ENCODE peak calls at places on chromosomes 4 and X, in six cellular contexts. L is fibroblast of mammary gland, N is hepatocyte, S is uterus, G is breast epithelium, F is SK-N-SH. V is an unnamed sample.
A peak's percentile ranks its signal among the peaks of the same experiment; 100 is the strongest.

GRCh38 chrX:10072786-10073568 is 83.8 kb upstream of the CLCN4 start:
- DNase-seq in N (no peak), G (no peak), S (no peak), L (no peak), F (no peak), V (no peak)

GRCh38 chrX:16586371-16587112 is 63.4 kb upstream of the S100G start:
- DNase-seq in L (no peak), F (no peak), G (no peak), N (no peak), S (no peak), V (no peak)

GRCh38 chr4:75633846-75634245 is 3.5 kb upstream of the CDKL2 start:
- DNase-seq in N (no peak), G (no peak), L (peak; percentile 49), S (no peak), F (no peak), V (no peak)

GRCh38 chr4:121408-122084 is 2.8 kb upstream of the ZNF718 start:
- DNase-seq in L (no peak), G (no peak), S (no peak), N (peak; percentile 0), F (no peak), V (no peak)

GRCh38 chr4:19945501-19945900 is 306.2 kb upstream of the SLIT2 start:
- DNase-seq in N (no peak), L (no peak), G (no peak), F (no peak), S (no peak), V (no peak)

GRCh38 chrX:149453911-149454820 is 50.9 kb downstream of the IDS start:
- DNase-seq in S (no peak), G (no peak), F (no peak), L (peak; percentile 53), N (no peak), V (no peak)

GRCh38 chrX:22699591-22700091 is 300.1 kb upstream of the DDX53 start:
- DNase-seq in L (peak; percentile 69), F (no peak), S (no peak), N (no peak), G (no peak), V (no peak)

GRCh38 chr4:5636766-5637670 is 71.3 kb downstream of the EVC2 start:
- DNase-seq in S (no peak), F (no peak), G (no peak), L (no peak), N (no peak), V (no peak)

GRCh38 chr4:142406917-142407501 is 439.1 kb downstream of the INPP4B start:
- DNase-seq in F (no peak), S (no peak), N (no peak), G (no peak), L (no peak), V (no peak)

GRCh38 chr4:142407569-142407968 is 438.5 kb downstream of the INPP4B start:
- DNase-seq in F (no peak), S (no peak), G (no peak), N (no peak), L (peak; percentile 55), V (no peak)

GRCh38 chr4:142404191-142404611 is 441.9 kb downstream of the INPP4B start:
- DNase-seq in G (no peak), L (peak; percentile 85), N (no peak), F (no peak), S (peak; percentile 20), V (peak; percentile 3)

GRCh38 chr4:142405021-142405991 is 440.8 kb downstream of the INPP4B start:
- DNase-seq in F (no peak), G (no peak), L (peak; percentile 74), N (peak; percentile 59), S (peak; percentile 40), V (peak; percentile 2)

GRCh38 chr4:142406051-142406549 is 440.0 kb downstream of the INPP4B start:
- DNase-seq in L (no peak), N (peak; percentile 4), G (no peak), F (no peak), S (no peak), V (no peak)
- H3K4me3 ChIP-seq in L (no peak overlapping the region), N (no peak overlapping the region), G (no peak overlapping the region), F (peak overlapping the region; percentile 13), S (no peak overlapping the region), V (peak overlapping the region; percentile 81)

GRCh38 chrX:45765726-45766125 is 565.0 kb upstream of the DIPK2B start:
- DNase-seq in S (no peak), L (no peak), G (no peak), F (no peak), N (no peak), V (no peak)

GRCh38 chrX:45761920-45762319 is 561.2 kb upstream of the DIPK2B start:
- DNase-seq in L (no peak), F (no peak), S (no peak), N (no peak), G (no peak), V (no peak)

GRCh38 chrX:45767021-45767491 is 566.4 kb upstream of the DIPK2B start:
- DNase-seq in N (no peak), F (no peak), S (no peak), L (peak; percentile 55), G (no peak), V (no peak)

GRCh38 chrX:45762699-45763647 is 562.3 kb upstream of the DIPK2B start:
- DNase-seq in S (no peak), F (no peak), L (no peak), N (no peak), G (no peak), V (no peak)

GRCh38 chrX:45765281-45765680 is 564.6 kb upstream of the DIPK2B start:
- DNase-seq in N (no peak), S (no peak), G (no peak), L (no peak), F (no peak), V (no peak)
- H3K4me3 ChIP-seq in N (no peak overlapping the region), S (no peak overlapping the region), G (no peak overlapping the region), L (peak overlapping the region; percentile 83), F (peak overlapping the region; percentile 69), V (no peak overlapping the region)

GRCh38 chr4:112312610-112313239 is 15.6 kb downstream of the ALPK1 start:
- DNase-seq in F (no peak), L (no peak), G (no peak), N (no peak), S (no peak), V (no peak)
- H3K4me3 ChIP-seq in F (no peak overlapping the region), L (no peak overlapping the region), G (no peak overlapping the region), N (no peak overlapping the region), S (no peak overlapping the region), V (no peak overlapping the region)

DNA sequence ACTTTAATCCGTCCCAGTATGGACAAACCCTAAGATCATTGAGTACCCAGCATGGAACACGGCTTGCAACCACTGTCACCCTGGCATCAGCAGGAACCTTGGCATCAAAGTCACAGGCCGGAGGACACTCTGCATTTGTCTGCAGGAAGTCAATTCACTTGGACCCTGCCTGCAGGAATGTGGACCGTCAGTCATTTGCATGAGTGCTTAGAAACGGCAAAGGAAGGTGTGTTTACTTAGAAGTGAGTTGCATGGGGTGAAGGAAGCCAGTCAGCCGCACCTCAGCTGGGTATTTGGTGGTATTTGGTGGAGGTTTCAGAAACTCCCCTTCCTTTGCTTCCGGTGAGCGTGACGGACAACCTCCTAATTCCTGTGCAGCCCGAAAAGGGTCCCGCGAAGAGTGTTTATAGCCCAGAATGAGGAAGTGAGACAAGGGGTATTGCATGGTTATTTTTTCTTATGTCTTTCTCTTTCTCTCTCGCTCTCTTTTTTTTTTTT is 15.5 kb downstream of the P2RY8 start:
- DNase-seq in F (no peak), N (no peak), S (no peak), G (no peak), L (no peak), V (no peak)
- H3K4me3 ChIP-seq in F (no peak overlapping the region), N (no peak overlapping the region), S (no peak overlapping the region), G (no peak overlapping the region), L (no peak overlapping the region), V (no peak overlapping the region)

DNA sequence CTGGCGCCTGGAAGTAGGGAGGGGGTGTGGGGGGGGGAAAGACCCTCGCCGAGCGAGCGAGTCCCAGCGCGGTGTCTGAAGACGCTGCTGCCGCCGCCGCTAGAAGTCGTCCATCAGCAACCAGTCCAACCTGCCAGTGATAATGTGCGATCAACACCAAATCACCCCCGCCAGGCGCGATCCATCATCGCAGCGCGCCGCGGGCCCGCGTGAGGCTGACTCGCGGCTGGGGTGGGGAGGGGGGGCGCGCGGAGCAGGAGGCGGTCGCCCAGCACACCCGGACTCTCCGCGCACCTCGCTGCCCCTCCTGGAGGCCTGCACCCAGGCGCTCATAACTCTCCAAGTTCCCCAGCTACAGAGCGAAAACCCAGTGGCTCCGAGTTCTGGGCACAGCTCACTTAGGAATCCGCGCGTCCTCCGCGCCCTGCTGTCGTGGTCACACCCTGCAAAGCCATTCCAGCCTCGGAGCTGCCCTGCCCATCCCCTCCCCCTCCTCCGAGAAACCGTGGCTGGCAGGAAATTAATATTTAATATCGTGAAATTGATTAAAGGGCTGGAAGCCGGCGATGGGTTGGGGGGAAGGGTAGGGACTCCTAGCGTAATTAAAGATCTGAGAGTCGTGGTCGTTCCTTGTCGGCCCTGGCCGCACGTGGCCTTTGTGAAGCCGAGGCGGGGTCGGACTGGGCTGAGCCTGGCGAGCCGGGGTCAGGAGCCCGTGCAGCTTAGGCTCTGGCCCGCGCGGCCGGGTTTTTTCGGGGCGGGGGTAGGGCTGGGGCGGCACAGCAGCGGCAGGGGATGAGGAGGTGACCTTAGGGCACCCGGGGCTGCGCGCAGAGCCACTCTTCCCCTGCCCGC is 58.1 kb upstream of the BCOR start:
- DNase-seq in N (peak; percentile 45), F (peak; percentile 64), S (peak; percentile 42), L (no peak), G (no peak), V (no peak)
- H3K4me3 ChIP-seq in N (no peak overlapping the region), F (no peak overlapping the region), S (peak overlapping the region; percentile 3), L (no peak overlapping the region), G (peak overlapping the region; percentile 37), V (peak overlapping the region; percentile 74)

GRCh38 chr4:64368741-64369140 is 40.5 kb downstream of the TECRL start:
- DNase-seq in F (no peak), L (no peak), G (no peak), S (no peak), N (no peak), V (no peak)
- H3K4me3 ChIP-seq in F (no peak overlapping the region), L (no peak overlapping the region), G (no peak overlapping the region), S (no peak overlapping the region), N (no peak overlapping the region), V (no peak overlapping the region)

GRCh38 chrX:85505801-85506200 is 126.3 kb upstream of the POF1B start:
- DNase-seq in S (no peak), L (no peak), F (no peak), G (no peak), N (no peak), V (no peak)
- H3K4me3 ChIP-seq in S (no peak overlapping the region), L (no peak overlapping the region), F (no peak overlapping the region), G (no peak overlapping the region), N (no peak overlapping the region), V (no peak overlapping the region)

DNA sequence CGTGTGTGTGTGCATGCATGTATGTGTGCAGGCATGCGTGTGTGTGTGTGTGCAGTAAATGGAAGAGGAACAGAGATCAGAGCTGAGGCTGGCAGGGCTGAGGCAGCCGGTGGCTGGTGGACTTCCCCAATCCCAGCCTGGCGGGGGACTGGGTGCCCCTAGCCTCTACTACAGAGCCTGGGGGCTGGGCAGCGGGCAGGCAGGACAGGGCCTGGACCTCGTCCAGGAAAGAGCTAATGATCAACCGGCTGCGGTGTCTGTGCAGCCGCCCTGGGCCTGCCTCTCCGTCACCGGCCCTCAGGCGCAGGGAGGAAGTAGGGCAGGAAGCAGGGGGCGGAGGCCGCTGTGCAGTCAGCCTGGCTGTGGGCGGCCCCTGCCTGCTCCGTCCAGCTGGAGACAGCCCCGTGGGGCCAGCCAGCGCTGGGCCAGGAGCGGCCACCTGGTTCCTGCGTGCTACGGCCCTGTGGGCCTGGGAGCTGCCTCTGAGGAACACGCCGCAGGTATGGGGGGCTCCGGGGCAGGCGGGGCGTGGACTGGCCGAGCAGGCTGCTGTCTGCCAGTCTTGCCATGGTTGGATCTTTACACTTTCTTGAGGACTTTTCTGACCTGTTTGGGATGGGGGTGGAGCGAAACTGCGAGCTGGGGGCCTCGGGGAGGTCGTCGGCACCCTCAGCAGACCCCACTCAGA is at the start of gene SH3TC1:
- DNase-seq in N (peak; percentile 96), L (peak; percentile 71), G (peak; percentile 69), S (peak; percentile 68), F (peak; percentile 97), V (peak; percentile 40)
- H3K4me3 ChIP-seq in N (peak within 1 kb of the TSS; percentile 9), L (peak within 1 kb of the TSS; percentile 7), G (peak within 1 kb of the TSS; percentile 53), S (peak within 1 kb of the TSS; percentile 11), F (peak within 1 kb of the TSS; percentile 57), V (peak within 1 kb of the TSS; percentile 70)

V was measured in thoracic aorta.